ENCODE peak calls at places on chromosomes 2 and 18, in seven cellular contexts. N is cardiac muscle cell, O is ascending aorta, K is nephron progenitor cell, X is mesothelial cell of epicardium, R is AG09309, G is astrocyte of the spinal cord. Q is an unnamed sample.

GRCh38 chr2:65636024-65636423 is 203.6 kb upstream of the SPRED2 start:
- DNase-seq in N (no peak), O (no peak), K (no peak), X (no peak), R (no peak), G (no peak), Q (no peak)

GRCh38 chr18:65415167-65415566 is 335.6 kb upstream of the CDH7 start:
- DNase-seq in N (no peak), O (no peak), K (no peak), X (no peak), R (no peak), G (peak), Q (no peak)

GRCh38 chr2:65548571-65549261 is 116.3 kb upstream of the SPRED2 start:
- DNase-seq in N (no peak), O (no peak), K (no peak), X (no peak), R (no peak), G (no peak), Q (no peak)

GRCh38 chr2:120430501-120430830 is 84.5 kb downstream of the INHBB start:
- DNase-seq in N (no peak), O (peak), K (no peak), X (no peak), R (no peak), G (no peak), Q (no peak)

GRCh38 chr2:157480182-157480961 is 36.5 kb upstream of the CYTIP start:
- DNase-seq in N (no peak), O (peak), K (no peak), X (no peak), R (peak), G (no peak), Q (no peak)

GRCh38 chr2:45741451-45741850 is 90.0 kb downstream of the PRKCE start:
- DNase-seq in N (no peak), O (no peak), K (no peak), X (no peak), R (no peak), G (no peak), Q (peak)

GRCh38 chr2:26721267-26722032 is 28.9 kb downstream of the KCNK3 start:
- DNase-seq in N (no peak), O (no peak), K (no peak), X (no peak), R (no peak), G (no peak), Q (no peak)

GRCh38 chr18:76363451-76364120 is 131.5 kb downstream of the ZNF516 start:
- DNase-seq in N (no peak), O (no peak), K (no peak), X (no peak), R (peak), G (peak), Q (peak)

GRCh38 chr2:178731300-178731699 is 75.9 kb downstream of the TTN start:
- DNase-seq in N (no peak), O (no peak), K (no peak), X (no peak), R (no peak), G (no peak), Q (no peak)

GRCh38 chr2:69046221-69046662 is 33.3 kb downstream of the ANTXR1 start:
- DNase-seq in N (no peak), O (no peak), K (no peak), X (no peak), R (no peak), G (peak), Q (peak)

GRCh38 chr18:40019797-40020392 is 1935.1 kb upstream of the PIK3C3 start:
- DNase-seq in N (peak), O (no peak), K (no peak), X (no peak), R (no peak), G (no peak), Q (no peak)

GRCh38 chr18:33577688-33578370 is at the start of gene ASXL3:
- DNase-seq in N (peak), O (peak), K (peak), X (peak), R (no peak), G (no peak), Q (no peak)

GRCh38 chr2:179682756-179683155 is 178.7 kb downstream of the ZNF385B start:
- DNase-seq in N (no peak), O (no peak), K (no peak), X (no peak), R (no peak), G (no peak), Q (no peak)

GRCh38 chr18:55064760-55065159 is 105.5 kb upstream of the CCDC68 start:
- DNase-seq in N (no peak), O (no peak), K (no peak), X (no peak), R (no peak), G (no peak), Q (no peak)

GRCh38 chr2:133574186-133574585 is 5.9 kb upstream of the NCKAP5 start:
- DNase-seq in N (no peak), O (no peak), K (no peak), X (no peak), R (no peak), G (no peak), Q (no peak)

GRCh38 chr18:10169064-10169562 is 255.3 kb downstream of the VAPA start:
- DNase-seq in N (no peak), O (no peak), K (no peak), X (no peak), R (no peak), G (peak), Q (peak)

GRCh38 chr2:2730301-2730833 is 399.3 kb upstream of the MYT1L start:
- DNase-seq in N (no peak), O (no peak), K (no peak), X (no peak), R (no peak), G (no peak), Q (no peak)

GRCh38 chr2:221541131-221541735 is 30.9 kb downstream of the EPHA4 start:
- DNase-seq in N (no peak), O (no peak), K (no peak), X (no peak), R (no peak), G (no peak), Q (no peak)

GRCh38 chr2:60819936-60820335 is 61.4 kb upstream of the REL start:
- DNase-seq in N (no peak), O (peak), K (no peak), X (no peak), R (no peak), G (no peak), Q (no peak)

GRCh38 chr18:76553715-76554603 is 58.9 kb upstream of the ZNF516 start:
- DNase-seq in N (no peak), O (no peak), K (no peak), X (no peak), R (no peak), G (no peak), Q (peak)

GRCh38 chr18:12934454-12935071 is 13.2 kb upstream of the SEH1L start:
- DNase-seq in N (peak), O (peak), K (peak), X (peak), R (peak), G (peak), Q (peak)

GRCh38 chr2:157899125-157899839 is 23.2 kb upstream of the ACVR1 start:
- DNase-seq in N (no peak), O (no peak), K (no peak), X (no peak), R (no peak), G (no peak), Q (no peak)

GRCh38 chr18:3901811-3902210 is 451.8 kb downstream of the TGIF1 start:
- DNase-seq in N (no peak), O (no peak), K (no peak), X (no peak), R (no peak), G (no peak), Q (no peak)

GRCh38 chr2:98669675-98670074 is 61.3 kb downstream of the MGAT4A start:
- DNase-seq in N (no peak), O (no peak), K (no peak), X (no peak), R (no peak), G (no peak), Q (no peak)

GRCh38 chr18:37294951-37295350 is 270.6 kb downstream of the CELF4 start:
- DNase-seq in N (peak), O (no peak), K (peak), X (peak), R (no peak), G (no peak), Q (no peak)

GRCh38 chr18:35661483-35662146 is 80.1 kb downstream of the GALNT1 start:
- DNase-seq in N (no peak), O (no peak), K (no peak), X (no peak), R (no peak), G (no peak), Q (no peak)

GRCh38 chr2:15948704-15948957 is 8.3 kb downstream of the MYCN start:
- DNase-seq in N (no peak), O (no peak), K (no peak), X (no peak), R (no peak), G (no peak), Q (no peak)

GRCh38 chr18:73118121-73118816 is 250.5 kb upstream of the NETO1 start:
- DNase-seq in N (no peak), O (no peak), K (no peak), X (no peak), R (peak), G (peak), Q (peak)

GRCh38 chr2:27736890-27737204 is 34.7 kb upstream of the MRPL33 start:
- DNase-seq in N (no peak), O (no peak), K (no peak), X (no peak), R (no peak), G (no peak), Q (no peak)

GRCh38 chr2:179440642-179441251 is 176.1 kb upstream of the SESTD1 start:
- DNase-seq in N (no peak), O (no peak), K (no peak), X (no peak), R (no peak), G (peak), Q (peak)

GRCh38 chr2:168797286-168797655 is 5.2 kb upstream of the NOSTRIN start:
- DNase-seq in N (no peak), O (no peak), K (no peak), X (no peak), R (no peak), G (no peak), Q (no peak)

GRCh38 chr2:158481116-158481515 is 24.4 kb downstream of the PKP4 start:
- DNase-seq in N (no peak), O (no peak), K (no peak), X (no peak), R (no peak), G (no peak), Q (no peak)

GRCh38 chr2:18959952-18960717 is 370.8 kb upstream of the NT5C1B start:
- DNase-seq in N (no peak), O (no peak), K (no peak), X (no peak), R (peak), G (no peak), Q (no peak)

GRCh38 chr18:28041366-28041765 is 135.6 kb downstream of the CDH2 start:
- DNase-seq in N (peak), O (no peak), K (no peak), X (no peak), R (peak), G (peak), Q (peak)

GRCh38 chr2:178870703-178871102 is 63.5 kb upstream of the TTN start:
- DNase-seq in N (no peak), O (peak), K (no peak), X (no peak), R (no peak), G (no peak), Q (peak)

GRCh38 chr2:172995323-172996244 is 80.1 kb upstream of the MAP3K20 start:
- DNase-seq in N (peak), O (peak), K (no peak), X (no peak), R (peak), G (peak), Q (peak)

GRCh38 chr2:157620956-157621355 is 7.7 kb downstream of the ACVR1C start:
- DNase-seq in N (no peak), O (no peak), K (no peak), X (no peak), R (no peak), G (peak), Q (peak)

GRCh38 chr2:77649856-77650255 is 127.7 kb upstream of the LRRTM4 start:
- DNase-seq in N (peak), O (no peak), K (no peak), X (no peak), R (no peak), G (no peak), Q (no peak)

GRCh38 chr2:33392366-33392765 is 84.1 kb upstream of the RASGRP3 start:
- DNase-seq in N (no peak), O (no peak), K (no peak), X (no peak), R (no peak), G (no peak), Q (no peak)

GRCh38 chr2:33391582-33392255 is 84.7 kb upstream of the RASGRP3 start:
- DNase-seq in N (no peak), O (no peak), K (no peak), X (no peak), R (no peak), G (no peak), Q (no peak)

DNA sequence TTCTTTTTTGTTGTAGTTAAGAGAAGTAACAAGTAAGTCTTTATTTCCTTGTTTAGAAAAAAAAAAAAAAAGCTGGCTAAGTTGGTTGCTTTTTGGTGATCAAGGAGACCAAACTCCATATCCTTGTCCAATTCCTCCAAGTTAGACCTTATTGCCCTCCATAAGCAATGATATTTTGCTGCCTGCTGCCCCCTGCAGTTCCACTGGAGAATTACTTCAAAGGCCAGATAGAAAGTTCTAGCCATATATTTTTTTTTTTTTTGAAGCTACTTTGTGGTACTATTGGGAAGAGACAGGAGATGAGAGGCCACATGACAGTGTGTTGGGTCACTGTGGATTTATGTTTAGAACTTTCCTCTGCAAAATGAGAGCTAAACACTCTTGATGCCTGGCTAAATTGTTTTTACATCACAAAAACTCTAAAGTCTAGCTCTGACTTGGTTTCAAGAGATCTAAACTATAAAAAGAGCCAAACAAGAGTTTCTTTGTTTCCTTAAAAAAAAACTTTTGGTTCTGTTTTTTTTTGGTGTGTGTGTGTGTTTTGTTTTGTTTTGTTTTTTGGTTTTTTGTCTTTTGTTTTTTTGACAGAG is 80.7 kb upstream of the RASGRP3 start:
- DNase-seq in N (peak), O (no peak), K (peak), X (no peak), R (no peak), G (peak), Q (peak)
- TF ChIP-seq CTCF in N (peak), O (peak), K (peak), X (peak), R (peak), G (peak), Q (peak)

GRCh38 chr2:171247741-171248140 is 87.0 kb upstream of the TLK1 start:
- DNase-seq in N (no peak), O (no peak), K (no peak), X (no peak), R (no peak), G (no peak), Q (no peak)

GRCh38 chr2:171248205-171248662 is 87.5 kb upstream of the TLK1 start:
- DNase-seq in N (no peak), O (no peak), K (no peak), X (no peak), R (no peak), G (no peak), Q (no peak)

GRCh38 chr2:171244466-171244969 is 83.8 kb upstream of the TLK1 start:
- DNase-seq in N (no peak), O (no peak), K (no peak), X (no peak), R (peak), G (no peak), Q (peak)

GRCh38 chr2:171241771-171242170 is 81.1 kb upstream of the TLK1 start:
- DNase-seq in N (no peak), O (no peak), K (no peak), X (no peak), R (no peak), G (no peak), Q (no peak)

DNA sequence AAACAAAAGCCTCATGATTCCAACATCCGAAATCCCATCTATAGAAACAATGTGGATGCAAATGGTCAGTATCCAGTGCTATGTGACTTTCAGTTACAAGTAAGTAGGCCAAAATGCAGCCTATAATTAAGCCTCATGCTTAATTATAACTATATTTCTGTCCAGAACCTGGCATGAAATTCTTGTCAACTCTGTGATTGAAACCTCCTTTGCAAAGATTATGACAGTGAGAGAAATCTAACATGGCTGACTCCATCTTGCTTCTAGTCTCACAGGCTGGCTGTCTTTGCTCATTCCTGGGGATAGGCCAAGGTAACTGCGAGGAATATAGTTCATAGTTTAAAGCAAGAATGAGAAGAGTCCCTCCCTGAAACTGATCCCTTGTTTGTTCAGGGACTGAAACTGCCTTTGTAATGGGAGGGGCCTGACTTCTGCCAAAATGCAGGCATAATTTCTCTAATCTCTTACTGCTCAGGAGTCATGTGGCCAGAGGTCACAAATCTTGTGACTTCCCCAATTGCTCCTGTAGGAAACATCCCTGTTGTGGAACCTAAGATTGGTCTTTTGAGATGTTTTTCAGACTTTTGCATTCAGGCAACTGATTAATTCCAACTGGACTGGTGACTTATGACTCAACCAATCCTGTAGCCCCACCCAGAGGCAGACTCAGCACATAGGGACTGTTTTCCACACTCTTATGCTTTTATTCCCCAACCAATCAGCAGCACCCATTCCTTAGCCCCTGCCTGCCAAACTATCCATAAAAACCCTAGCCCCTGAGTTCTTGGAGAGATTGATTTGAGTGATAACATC is 84.5 kb upstream of the TLK1 start:
- DNase-seq in N (no peak), O (no peak), K (no peak), X (no peak), R (peak), G (no peak), Q (peak)
- TF ChIP-seq CTCF in N (no peak), O (no peak), K (no peak), X (no peak), R (peak), G (no peak), Q (peak)

GRCh38 chr2:231613054-231613654 is 20.5 kb downstream of the TEX44 start:
- DNase-seq in N (no peak), O (no peak), K (no peak), X (no peak), R (no peak), G (no peak), Q (no peak)

GRCh38 chr2:231612199-231613053 is 19.8 kb downstream of the TEX44 start:
- DNase-seq in N (peak), O (peak), K (peak), X (peak), R (peak), G (peak), Q (peak)

GRCh38 chr2:231614559-231615057 is 21.9 kb downstream of the TEX44 start:
- DNase-seq in N (no peak), O (no peak), K (no peak), X (no peak), R (no peak), G (no peak), Q (no peak)

GRCh38 chr2:231615058-231615671 is 22.5 kb downstream of the TEX44 start:
- DNase-seq in N (no peak), O (no peak), K (peak), X (peak), R (no peak), G (no peak), Q (no peak)

GRCh38 chr2:231613655-231614558 is 21.2 kb downstream of the TEX44 start:
- DNase-seq in N (peak), O (peak), K (peak), X (peak), R (no peak), G (peak), Q (peak)
- TF ChIP-seq CTCF in N (peak), O (peak), K (peak), X (peak), R (no peak), G (peak), Q (peak)

GRCh38 chr2:86518498-86518897 is 44.7 kb downstream of the CHMP3 start:
- DNase-seq in N (peak), O (no peak), K (no peak), X (no peak), R (no peak), G (no peak), Q (peak)
- TF ChIP-seq CTCF in N (peak), O (no peak), K (no peak), X (no peak), R (peak), G (peak), Q (peak)

GRCh38 chr2:51790854-51791253 is 758.9 kb upstream of the NRXN1 start:
- DNase-seq in N (no peak), O (no peak), K (no peak), X (no peak), R (no peak), G (no peak), Q (no peak)

GRCh38 chr2:51789908-51790307 is 758.0 kb upstream of the NRXN1 start:
- DNase-seq in N (no peak), O (no peak), K (no peak), X (no peak), R (no peak), G (no peak), Q (no peak)

GRCh38 chr2:51795248-51795888 is 763.4 kb upstream of the NRXN1 start:
- DNase-seq in N (peak), O (no peak), K (peak), X (peak), R (no peak), G (no peak), Q (no peak)
- TF ChIP-seq CTCF in N (peak), O (no peak), K (peak), X (no peak), R (no peak), G (peak), Q (peak)

GRCh38 chr2:183490930-183491329 is 366.7 kb downstream of the NUP35 start:
- DNase-seq in N (peak), O (no peak), K (no peak), X (no peak), R (no peak), G (peak), Q (no peak)
- TF ChIP-seq CTCF in N (no peak), O (no peak), K (no peak), X (no peak), R (no peak), G (no peak), Q (no peak)

Q was measured in HFFc6.